ENCODE peak calls at places on chromosomes 13 and 19, in four cellular contexts. J is trophoblast cell, X is AG04450, L is neural progenitor cell. V is an unnamed sample.

GRCh38 chr19:57280913-57281425 is 684 bp downstream of the ZNF460 start:
- DNase-seq in L (no peak), J (no peak), X (no peak), V (peak; percentile 16)

GRCh38 chr13:93690139-93690538 is 463.5 kb downstream of the GPC6 start:
- DNase-seq in L (peak; percentile 70), J (peak; percentile 11), X (no peak), V (no peak)

GRCh38 chr13:40116008-40116407 is 460.5 kb downstream of the COG6 start:
- DNase-seq in X (no peak), J (peak; percentile 46), L (no peak), V (peak; percentile 73)

GRCh38 chr19:42206871-42207755 is 10.4 kb downstream of the DEDD2 start:
- DNase-seq in L (no peak), J (peak; percentile 69), X (no peak), V (peak; percentile 83)

GRCh38 chr19:708154-709141 is at the start of gene PALM:
- DNase-seq in X (no peak), J (no peak), L (peak; percentile 80), V (no peak)

GRCh38 chr19:45279587-45280192 is 28.6 kb downstream of the MARK4 start:
- DNase-seq in J (no peak), L (no peak), X (no peak), V (no peak)

GRCh38 chr13:32537580-32538233 is 888 bp downstream of the N4BP2L2 start:
- DNase-seq in X (no peak), L (no peak), J (peak; percentile 7), V (peak; percentile 12)

GRCh38 chr19:46724468-46724867 is 7.6 kb upstream of the PRKD2 start:
- DNase-seq in J (no peak), X (no peak), L (no peak), V (no peak)

GRCh38 chr19:12092065-12092867 is 27.7 kb downstream of the ZNF844 start:
- DNase-seq in L (peak; percentile 94), J (peak; percentile 83), X (peak; percentile 64), V (peak; percentile 92)

GRCh38 chr19:2055871-2056809 is 5.1 kb upstream of the MKNK2 start:
- DNase-seq in X (no peak), J (no peak), L (no peak), V (peak; percentile 79)

GRCh38 chr13:110471833-110472162 is 89.7 kb downstream of the RAB20 start:
- DNase-seq in X (no peak), J (peak; percentile 41), L (no peak), V (peak; percentile 26)

GRCh38 chr19:15540435-15540834 is 32.1 kb downstream of the CYP4F22 start:
- DNase-seq in X (no peak), J (no peak), L (no peak), V (no peak)

GRCh38 chr13:94825507-94825906 is 113.2 kb upstream of the SOX21 start:
- DNase-seq in J (peak; percentile 41), L (peak; percentile 92), X (no peak), V (no peak)

GRCh38 chr19:49664171-49665070 is 1.2 kb downstream of the IRF3 start:
- DNase-seq in L (peak; percentile 93), X (no peak), J (peak; percentile 97), V (peak; percentile 91)

GRCh38 chr19:18046066-18046718 is 38.2 kb downstream of the ARRDC2 start:
- DNase-seq in J (peak; percentile 30), L (no peak), X (no peak), V (peak; percentile 95)

GRCh38 chr13:99055286-99056073 is 77.6 kb upstream of the DOCK9 start:
- DNase-seq in X (no peak), L (peak; percentile 5), J (no peak), V (no peak)

GRCh38 chr13:83352391-83352790 is 529.9 kb downstream of the SLITRK1 start:
- DNase-seq in J (no peak), L (no peak), X (no peak), V (no peak)

GRCh38 chr19:32296694-32297093 is 48.7 kb upstream of the ZNF507 start:
- DNase-seq in L (no peak), X (no peak), J (no peak), V (no peak)

GRCh38 chr13:46633416-46633815 is 80.4 kb downstream of the LRCH1 start:
- DNase-seq in X (peak; percentile 69), L (no peak), J (peak; percentile 97), V (peak; percentile 49)

GRCh38 chr19:38674388-38675133 is 27.1 kb downstream of the ACTN4 start:
- DNase-seq in L (no peak), X (no peak), J (peak; percentile 94), V (no peak)

GRCh38 chr19:1472227-1473055 is 6.6 kb downstream of the C19orf25 start:
- DNase-seq in L (no peak), J (no peak), X (no peak), V (no peak)

GRCh38 chr13:50829896-50830295 is 13.6 kb downstream of the DLEU7 start:
- DNase-seq in J (peak; percentile 2), X (no peak), L (no peak), V (no peak)

GRCh38 chr19:38699027-38699346 is 45.3 kb downstream of the CAPN12 start:
- DNase-seq in L (no peak), J (no peak), X (no peak), V (no peak)

GRCh38 chr13:83248751-83249150 is 633.5 kb downstream of the SLITRK1 start:
- DNase-seq in J (no peak), L (no peak), X (no peak), V (no peak)

GRCh38 chr13:98468352-98468751 is 108.6 kb downstream of the STK24 start:
- DNase-seq in L (no peak), J (no peak), X (no peak), V (no peak)

GRCh38 chr19:507286-508203 is at the start of gene TPGS1:
- DNase-seq in L (peak; percentile 97), X (peak; percentile 100), J (peak; percentile 100), V (peak; percentile 89)

GRCh38 chr19:51698296-51698695 is 5.2 kb downstream of the SPACA6 start:
- DNase-seq in X (no peak), J (no peak), L (no peak), V (peak; percentile 37)

GRCh38 chr13:51761638-51762350 is 42.2 kb downstream of the DHRS12 start:
- DNase-seq in L (no peak), X (no peak), J (no peak), V (no peak)

GRCh38 chr13:110014719-110015118 is 228.3 kb upstream of the IRS2 start:
- DNase-seq in J (no peak), X (no peak), L (no peak), V (no peak)

GRCh38 chr13:104008571-104009435 is 942.6 kb upstream of the SLC10A2 start:
- DNase-seq in L (no peak), X (peak; percentile 55), J (no peak), V (no peak)

GRCh38 chr13:93784191-93784590 is 557.6 kb downstream of the GPC6 start:
- DNase-seq in L (no peak), X (no peak), J (no peak), V (no peak)

GRCh38 chr13:37225414-37226047 is 120.1 kb upstream of the CSNK1A1L start:
- DNase-seq in J (no peak), L (no peak), X (no peak), V (no peak)